ENCODE peak calls at places on chromosomes 13 and 19, in five cellular contexts. One of them, this sample, is unnamed.

GRCh38 chr13:45332831-45333219 is 8.2 kb downstream of the TPT1 start:
- DNase-seq in WTC11: no peak
- DNase-seq in coronary artery: no peak
- DNase-seq in left ventricle myocardium inferior: no peak
- DNase-seq in colonic mucosa: no peak
- DNase-seq in this sample: no peak

GRCh38 chr13:72864142-72865035 is 82.5 kb downstream of the PIBF1 start:
- DNase-seq in WTC11: no peak
- DNase-seq in coronary artery: no peak
- DNase-seq in left ventricle myocardium inferior: no peak
- DNase-seq in colonic mucosa: no peak
- DNase-seq in this sample: no peak

GRCh38 chr19:48598996-48599626 is 7.4 kb upstream of the SPACA4 start:
- DNase-seq in WTC11: no peak
- DNase-seq in coronary artery: no peak
- DNase-seq in left ventricle myocardium inferior: no peak
- DNase-seq in colonic mucosa: no peak
- DNase-seq in this sample: no peak

GRCh38 chr19:48798937-48799336 is 11.9 kb downstream of the BCAT2 start:
- DNase-seq in WTC11: peak
- DNase-seq in coronary artery: no peak
- DNase-seq in left ventricle myocardium inferior: no peak
- DNase-seq in colonic mucosa: no peak
- DNase-seq in this sample: no peak

GRCh38 chr19:30374791-30375650 is 2.8 kb downstream of the ZNF536 start:
- DNase-seq in WTC11: peak
- DNase-seq in coronary artery: no peak
- DNase-seq in left ventricle myocardium inferior: no peak
- DNase-seq in colonic mucosa: no peak
- DNase-seq in this sample: no peak

GRCh38 chr13:31674056-31674455 is 65.3 kb upstream of the RXFP2 start:
- DNase-seq in WTC11: no peak
- DNase-seq in coronary artery: no peak
- DNase-seq in left ventricle myocardium inferior: no peak
- DNase-seq in colonic mucosa: no peak
- DNase-seq in this sample: no peak

GRCh38 chr13:30466841-30467252 is 1.1 kb upstream of the HMGB1 start:
- DNase-seq in WTC11: no peak
- DNase-seq in coronary artery: no peak
- DNase-seq in left ventricle myocardium inferior: no peak
- DNase-seq in colonic mucosa: no peak
- DNase-seq in this sample: no peak

GRCh38 chr19:756232-756631 is 5.3 kb downstream of the MISP start:
- DNase-seq in WTC11: no peak
- DNase-seq in coronary artery: no peak
- DNase-seq in left ventricle myocardium inferior: no peak
- DNase-seq in colonic mucosa: no peak
- DNase-seq in this sample: no peak

GRCh38 chr13:105804561-105805190 is 730.8 kb downstream of the EFNB2 start:
- DNase-seq in WTC11: no peak
- DNase-seq in coronary artery: no peak
- DNase-seq in left ventricle myocardium inferior: no peak
- DNase-seq in colonic mucosa: no peak
- DNase-seq in this sample: no peak

GRCh38 chr19:3607398-3608078 is 863 bp upstream of the TBXA2R start:
- DNase-seq in WTC11: peak
- DNase-seq in coronary artery: no peak
- DNase-seq in left ventricle myocardium inferior: peak
- DNase-seq in colonic mucosa: peak
- DNase-seq in this sample: no peak

GRCh38 chr19:33399081-33399744 is 25.7 kb downstream of the CEBPG start:
- DNase-seq in WTC11: peak
- DNase-seq in coronary artery: no peak
- DNase-seq in left ventricle myocardium inferior: no peak
- DNase-seq in colonic mucosa: no peak
- DNase-seq in this sample: no peak

GRCh38 chr13:47901451-47901850 is 99.6 kb downstream of the SUCLA2 start:
- DNase-seq in WTC11: no peak
- DNase-seq in coronary artery: no peak
- DNase-seq in left ventricle myocardium inferior: no peak
- DNase-seq in colonic mucosa: no peak
- DNase-seq in this sample: no peak

GRCh38 chr13:37934339-37935191 is 65.0 kb upstream of the TRPC4 start:
- DNase-seq in WTC11: peak
- DNase-seq in coronary artery: no peak
- DNase-seq in left ventricle myocardium inferior: peak
- DNase-seq in colonic mucosa: no peak
- DNase-seq in this sample: no peak

GRCh38 chr13:44268965-44269364 is 104.7 kb upstream of the SERP2 start:
- DNase-seq in WTC11: no peak
- DNase-seq in coronary artery: peak
- DNase-seq in left ventricle myocardium inferior: no peak
- DNase-seq in colonic mucosa: no peak
- DNase-seq in this sample: no peak

GRCh38 chr13:76903544-76904162 is 17.4 kb upstream of the KCTD12 start:
- DNase-seq in WTC11: peak
- DNase-seq in coronary artery: no peak
- DNase-seq in left ventricle myocardium inferior: peak
- DNase-seq in colonic mucosa: peak
- DNase-seq in this sample: peak

GRCh38 chr13:66139250-66139649 is 1090.9 kb downstream of the PCDH9 start:
- DNase-seq in WTC11: no peak
- DNase-seq in coronary artery: no peak
- DNase-seq in left ventricle myocardium inferior: no peak
- DNase-seq in colonic mucosa: no peak
- DNase-seq in this sample: no peak

GRCh38 chr19:17560205-17560595 is 4.8 kb downstream of the COLGALT1 start:
- DNase-seq in WTC11: no peak
- DNase-seq in coronary artery: no peak
- DNase-seq in left ventricle myocardium inferior: no peak
- DNase-seq in colonic mucosa: no peak
- DNase-seq in this sample: no peak

GRCh38 chr13:112881656-112882554 is 87.1 kb upstream of the MCF2L start:
- DNase-seq in WTC11: peak
- DNase-seq in coronary artery: no peak
- DNase-seq in left ventricle myocardium inferior: no peak
- DNase-seq in colonic mucosa: no peak
- DNase-seq in this sample: no peak

GRCh38 chr13:58823701-58824100 is 1192.2 kb downstream of the PCDH17 start:
- DNase-seq in WTC11: no peak
- DNase-seq in coronary artery: no peak
- DNase-seq in left ventricle myocardium inferior: no peak
- DNase-seq in colonic mucosa: no peak
- DNase-seq in this sample: no peak

GRCh38 chr19:15869109-15869555 is 28.7 kb downstream of the CYP4F2 start:
- DNase-seq in WTC11: peak
- DNase-seq in coronary artery: no peak
- DNase-seq in left ventricle myocardium inferior: no peak
- DNase-seq in colonic mucosa: peak
- DNase-seq in this sample: no peak

GRCh38 chr13:48319458-48320395 is 16.2 kb downstream of the RB1 start:
- DNase-seq in WTC11: no peak
- DNase-seq in coronary artery: no peak
- DNase-seq in left ventricle myocardium inferior: no peak
- DNase-seq in colonic mucosa: peak
- DNase-seq in this sample: no peak

GRCh38 chr19:46812898-46813569 is 24.6 kb upstream of the SLC1A5 start:
- DNase-seq in WTC11: peak
- DNase-seq in coronary artery: peak
- DNase-seq in left ventricle myocardium inferior: peak
- DNase-seq in colonic mucosa: no peak
- DNase-seq in this sample: no peak

GRCh38 chr13:47890146-47890814 is 110.8 kb downstream of the SUCLA2 start:
- DNase-seq in WTC11: no peak
- DNase-seq in coronary artery: no peak
- DNase-seq in left ventricle myocardium inferior: no peak
- DNase-seq in colonic mucosa: no peak
- DNase-seq in this sample: no peak

GRCh38 chr13:99961634-99962033 is 9.9 kb downstream of the ZIC5 start:
- DNase-seq in WTC11: no peak
- DNase-seq in coronary artery: peak
- DNase-seq in left ventricle myocardium inferior: no peak
- DNase-seq in colonic mucosa: no peak
- DNase-seq in this sample: no peak

GRCh38 chr13:33351324-33351723 is 65.8 kb upstream of the STARD13 start:
- DNase-seq in WTC11: no peak
- DNase-seq in coronary artery: no peak
- DNase-seq in left ventricle myocardium inferior: no peak
- DNase-seq in colonic mucosa: peak
- DNase-seq in this sample: no peak

GRCh38 chr19:33715462-33715861 is 81.2 kb upstream of the KCTD15 start:
- DNase-seq in WTC11: no peak
- DNase-seq in coronary artery: no peak
- DNase-seq in left ventricle myocardium inferior: no peak
- DNase-seq in colonic mucosa: no peak
- DNase-seq in this sample: no peak

GRCh38 chr13:45441633-45442032 is 23.1 kb upstream of the COG3 start:
- DNase-seq in WTC11: no peak
- DNase-seq in coronary artery: no peak
- DNase-seq in left ventricle myocardium inferior: no peak
- DNase-seq in colonic mucosa: no peak
- DNase-seq in this sample: no peak

GRCh38 chr19:38070573-38070972 is 153.4 kb downstream of the DPF1 start:
- DNase-seq in WTC11: no peak
- DNase-seq in coronary artery: no peak
- DNase-seq in left ventricle myocardium inferior: no peak
- DNase-seq in colonic mucosa: no peak
- DNase-seq in this sample: no peak

DNA sequence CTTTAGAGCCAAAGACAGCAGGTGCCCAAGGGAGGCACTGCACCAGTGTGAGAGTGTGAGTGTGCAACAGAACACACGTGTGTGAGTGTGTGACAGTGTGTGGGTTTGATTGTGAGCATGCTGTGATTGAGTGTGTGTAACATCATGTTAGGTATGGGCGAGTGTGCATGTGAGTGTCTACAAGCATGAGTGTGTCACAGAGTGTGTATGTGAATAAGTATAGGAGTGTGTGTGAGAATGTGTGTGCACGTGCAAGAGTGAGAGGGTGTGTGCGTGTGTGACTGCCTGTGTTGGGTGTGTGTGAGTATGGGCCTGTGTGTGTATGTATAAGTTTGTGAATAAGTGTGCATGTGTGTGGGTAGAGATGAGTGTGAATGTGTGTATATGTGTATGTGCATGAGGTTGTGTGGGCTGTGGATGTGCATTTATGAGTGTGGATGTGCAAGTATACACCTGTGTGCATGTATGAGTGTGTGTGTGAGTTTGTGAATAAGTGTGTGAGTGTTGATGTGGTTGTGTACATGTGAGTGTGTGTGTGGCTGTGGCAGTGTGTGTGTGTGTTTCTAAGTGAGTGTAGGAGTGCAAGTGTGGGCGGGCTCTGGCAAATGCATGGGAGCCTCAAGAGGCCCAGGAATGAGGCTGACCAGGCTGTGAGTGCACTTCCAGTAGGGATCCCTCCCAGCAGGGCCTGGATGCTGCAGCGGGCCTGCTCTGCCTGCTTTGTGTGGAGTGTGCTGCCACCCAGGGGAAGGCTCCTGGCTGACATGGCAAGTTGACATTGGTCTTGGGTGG is 198.4 kb downstream of the COL4A1 start:
- DNase-seq in WTC11: peak
- DNase-seq in coronary artery: peak
- DNase-seq in left ventricle myocardium inferior: peak
- DNase-seq in colonic mucosa: peak
- DNase-seq in this sample: peak
- TF ChIP-seq CTCF in WTC11: no peak
- TF ChIP-seq CTCF in coronary artery: peak
- TF ChIP-seq CTCF in left ventricle myocardium inferior: peak
- TF ChIP-seq CTCF in colonic mucosa: peak
- TF ChIP-seq CTCF in this sample: no peak

GRCh38 chr13:42329239-42329638 is 57.3 kb downstream of the AKAP11 start:
- DNase-seq in WTC11: no peak
- DNase-seq in coronary artery: no peak
- DNase-seq in left ventricle myocardium inferior: no peak
- DNase-seq in colonic mucosa: no peak
- DNase-seq in this sample: no peak

GRCh38 chr13:42330991-42331390 is 59.0 kb downstream of the AKAP11 start:
- DNase-seq in WTC11: no peak
- DNase-seq in coronary artery: no peak
- DNase-seq in left ventricle myocardium inferior: no peak
- DNase-seq in colonic mucosa: no peak
- DNase-seq in this sample: no peak

GRCh38 chr13:42337808-42338600 is 66.1 kb downstream of the AKAP11 start:
- DNase-seq in WTC11: no peak
- DNase-seq in coronary artery: no peak
- DNase-seq in left ventricle myocardium inferior: no peak
- DNase-seq in colonic mucosa: no peak
- DNase-seq in this sample: no peak

GRCh38 chr13:42333613-42334328 is 61.8 kb downstream of the AKAP11 start:
- DNase-seq in WTC11: no peak
- DNase-seq in coronary artery: no peak
- DNase-seq in left ventricle myocardium inferior: no peak
- DNase-seq in colonic mucosa: no peak
- DNase-seq in this sample: peak

DNA sequence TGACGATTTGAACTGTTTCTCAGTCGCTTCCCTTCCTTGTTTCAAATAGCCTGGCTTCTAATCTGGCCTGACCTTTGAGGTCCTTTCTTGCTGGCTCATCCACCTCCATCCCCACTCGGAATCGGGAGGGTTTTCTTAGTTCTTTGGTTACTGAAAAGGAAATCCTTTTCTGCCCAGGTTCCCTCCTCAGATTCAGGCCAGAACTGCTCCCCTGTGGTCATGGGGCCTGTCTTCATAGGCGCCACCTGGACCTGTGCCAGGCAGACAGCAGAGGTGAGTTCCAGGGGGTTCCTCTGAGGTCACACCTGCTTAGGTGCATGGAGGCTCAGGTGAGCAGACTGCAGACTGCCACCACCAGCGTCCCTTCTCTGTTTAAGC is 62.4 kb downstream of the AKAP11 start:
- DNase-seq in WTC11: no peak
- DNase-seq in coronary artery: no peak
- DNase-seq in left ventricle myocardium inferior: no peak
- DNase-seq in colonic mucosa: no peak
- DNase-seq in this sample: no peak
- TF ChIP-seq CTCF in WTC11: no peak
- TF ChIP-seq CTCF in coronary artery: no peak
- TF ChIP-seq CTCF in left ventricle myocardium inferior: no peak
- TF ChIP-seq CTCF in colonic mucosa: peak
- TF ChIP-seq CTCF in this sample: peak

DNA sequence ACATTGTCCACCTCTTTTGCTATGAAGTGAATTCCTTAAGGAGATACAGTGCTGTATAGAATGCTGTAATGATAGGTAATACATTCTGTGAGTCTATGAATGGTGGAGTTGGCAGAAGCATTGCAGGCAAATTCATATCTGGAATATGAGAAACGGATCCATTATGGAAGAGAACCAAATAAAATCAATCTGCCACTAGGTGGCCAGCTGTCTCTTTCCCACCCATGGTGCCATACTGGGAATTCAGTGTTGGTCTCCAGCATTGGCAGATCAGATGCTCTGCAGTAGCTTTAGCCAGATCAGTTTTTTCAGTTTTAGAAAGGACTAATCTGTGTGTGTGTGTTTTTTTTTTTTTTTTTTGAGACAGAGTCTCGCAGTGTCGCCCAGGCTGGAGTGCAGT is 27.6 kb downstream of the DNAJC3 start:
- DNase-seq in WTC11: no peak
- DNase-seq in coronary artery: no peak
- DNase-seq in left ventricle myocardium inferior: no peak
- DNase-seq in colonic mucosa: no peak
- DNase-seq in this sample: no peak
- TF ChIP-seq CTCF in WTC11: no peak
- TF ChIP-seq CTCF in coronary artery: no peak
- TF ChIP-seq CTCF in left ventricle myocardium inferior: peak
- TF ChIP-seq CTCF in colonic mucosa: no peak
- TF ChIP-seq CTCF in this sample: peak

GRCh38 chr19:41341669-41342490 is 11.8 kb downstream of the TGFB1 start:
- DNase-seq in WTC11: peak
- DNase-seq in coronary artery: no peak
- DNase-seq in left ventricle myocardium inferior: no peak
- DNase-seq in colonic mucosa: peak
- DNase-seq in this sample: no peak
- TF ChIP-seq CTCF in WTC11: no peak
- TF ChIP-seq CTCF in coronary artery: no peak
- TF ChIP-seq CTCF in left ventricle myocardium inferior: no peak
- TF ChIP-seq CTCF in colonic mucosa: peak
- TF ChIP-seq CTCF in this sample: no peak

This sample was measured in endothelial cell.